ENCODE peak calls at places on chromosomes 12 and 14, in six cellular contexts. S is stomach; X is spleen; Y is neural crest cell; O is CD8-positive, alpha-beta T cell; J is choroid plexus epithelial cell. K is an unnamed sample.

GRCh38 chr14:54483073-54483745 is 5.6 kb downstream of the GMFB start:
- DNase-seq in S (no peak), X (no peak), Y (no peak), O (no peak), J (no peak), K (no peak)

GRCh38 chr14:32508281-32508680 is 179.2 kb downstream of the AKAP6 start:
- DNase-seq in S (no peak), X (no peak), Y (no peak), O (no peak), J (peak; percentile 84), K (no peak)

GRCh38 chr14:31137214-31137889 is 70.2 kb downstream of the HECTD1 start:
- DNase-seq in S (no peak), X (no peak), Y (no peak), O (no peak), J (no peak), K (no peak)

GRCh38 chr14:21729703-21730212 is 56.1 kb upstream of the OR4E1 start:
- DNase-seq in S (no peak), X (no peak), Y (no peak), O (no peak), J (no peak), K (no peak)

GRCh38 chr12:56081393-56082347 is 1.7 kb downstream of the ERBB3 start:
- DNase-seq in S (peak; percentile 82), X (no peak), Y (peak; percentile 47), O (no peak), J (no peak), K (no peak)

GRCh38 chr12:114835031-114835430 is 151.1 kb upstream of the TBX3 start:
- DNase-seq in S (no peak), X (no peak), Y (no peak), O (no peak), J (peak; percentile 86), K (no peak)

GRCh38 chr14:61341275-61342210 is 20.2 kb downstream of the PRKCH start:
- DNase-seq in S (no peak), X (no peak), Y (no peak), O (no peak), J (no peak), K (no peak)

GRCh38 chr14:50301914-50302313 is 10.1 kb downstream of the L2HGDH start:
- DNase-seq in S (no peak), X (no peak), Y (no peak), O (no peak), J (no peak), K (no peak)

GRCh38 chr12:117890644-117891043 is 78.1 kb downstream of the KSR2 start:
- DNase-seq in S (no peak), X (no peak), Y (no peak), O (no peak), J (no peak), K (no peak)

GRCh38 chr12:26471560-26471959 is 276.2 kb downstream of the SSPN start:
- DNase-seq in S (no peak), X (no peak), Y (no peak), O (no peak), J (peak; percentile 64), K (no peak)

GRCh38 chr14:103500148-103500990 is 22.3 kb downstream of the CKB start:
- DNase-seq in S (peak; percentile 94), X (peak; percentile 94), Y (peak; percentile 89), O (peak; percentile 64), J (peak; percentile 93), K (peak; percentile 72)

GRCh38 chr12:116759783-116760581 is 21.9 kb downstream of the RNFT2 start:
- DNase-seq in S (no peak), X (peak; percentile 73), Y (no peak), O (no peak), J (peak; percentile 47), K (no peak)

GRCh38 chr12:71782007-71782406 is 27.3 kb downstream of the RAB21 start:
- DNase-seq in S (no peak), X (no peak), Y (no peak), O (no peak), J (no peak), K (no peak)

GRCh38 chr12:121767525-121768016 is 25.9 kb downstream of the RHOF start:
- DNase-seq in S (no peak), X (no peak), Y (no peak), O (no peak), J (peak; percentile 57), K (no peak)

GRCh38 chr12:6226002-6226700 is 26.0 kb downstream of the CD9 start:
- DNase-seq in S (peak; percentile 79), X (no peak), Y (no peak), O (no peak), J (peak; percentile 61), K (no peak)

GRCh38 chr14:35576260-35576659 is 42.3 kb downstream of the INSM2 start:
- DNase-seq in S (no peak), X (no peak), Y (no peak), O (no peak), J (peak; percentile 34), K (no peak)

GRCh38 chr14:83467811-83468210 is 1934.2 kb upstream of the SEL1L start:
- DNase-seq in S (no peak), X (no peak), Y (no peak), O (no peak), J (peak; percentile 58), K (no peak)

GRCh38 chr12:75130811-75131210 is 78.8 kb downstream of the KCNC2 start:
- DNase-seq in S (no peak), X (no peak), Y (no peak), O (no peak), J (no peak), K (no peak)

GRCh38 chr12:401235-402126 is at the start of gene CCDC77:
- DNase-seq in S (peak; percentile 92), X (peak; percentile 94), Y (peak; percentile 91), O (peak; percentile 87), J (peak; percentile 93), K (peak; percentile 95)

GRCh38 chr12:102174117-102174516 is 23.5 kb downstream of the PMCH start:
- DNase-seq in S (no peak), X (no peak), Y (no peak), O (no peak), J (no peak), K (no peak)

GRCh38 chr12:49188205-49188915 is 520 bp downstream of the TUBA1A start:
- DNase-seq in S (peak; percentile 67), X (peak; percentile 95), Y (peak; percentile 55), O (peak; percentile 66), J (peak; percentile 78), K (peak; percentile 19)

GRCh38 chr14:63752449-63753169 is 24.7 kb upstream of the SGPP1 start:
- DNase-seq in S (no peak), X (no peak), Y (no peak), O (no peak), J (peak; percentile 77), K (no peak)

GRCh38 chr12:68356060-68356748 is 24.0 kb upstream of the MDM1 start:
- DNase-seq in S (no peak), X (no peak), Y (no peak), O (no peak), J (no peak), K (no peak)

GRCh38 chr12:108850854-108851573 is 6.4 kb downstream of the SSH1 start:
- DNase-seq in S (no peak), X (peak; percentile 76), Y (no peak), O (no peak), J (peak; percentile 96), K (no peak)

GRCh38 chr12:65518771-65519170 is 240.3 kb downstream of the MSRB3 start:
- DNase-seq in S (no peak), X (no peak), Y (no peak), O (no peak), J (no peak), K (no peak)

GRCh38 chr14:96267336-96267735 is 11.3 kb downstream of the BDKRB1 start:
- DNase-seq in S (no peak), X (no peak), Y (no peak), O (no peak), J (peak; percentile 84), K (no peak)

GRCh38 chr14:63563370-63564026 is 20.3 kb upstream of the PPP2R5E start:
- DNase-seq in S (no peak), X (no peak), Y (no peak), O (no peak), J (peak; percentile 53), K (no peak)

GRCh38 chr14:103123634-103124500 is 606 bp downstream of the TNFAIP2 start:
- DNase-seq in S (peak; percentile 56), X (peak; percentile 91), Y (no peak), O (no peak), J (peak; percentile 33), K (no peak)

DNA sequence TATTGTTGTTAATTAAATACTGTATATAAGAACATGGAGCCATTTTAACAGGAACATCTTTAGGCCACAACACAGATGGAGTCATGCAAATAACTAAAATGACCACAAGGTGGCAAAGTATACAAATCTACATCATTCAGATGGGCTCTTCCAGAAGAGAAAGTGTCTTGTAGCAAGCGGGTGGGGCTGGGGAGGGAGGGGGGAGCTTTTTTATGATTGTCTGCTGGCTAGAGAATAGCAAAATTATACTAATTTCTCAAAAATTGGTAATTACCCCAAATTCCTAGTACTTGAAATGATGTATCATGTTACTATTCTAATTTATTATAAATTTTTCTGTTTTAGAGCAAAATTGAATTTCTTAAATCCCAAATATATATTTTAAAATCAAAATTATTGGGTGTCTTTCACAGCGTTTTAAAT is 378.7 kb downstream of the PRKD1 start:
- DNase-seq in S (no peak), X (no peak), Y (no peak), O (no peak), J (peak; percentile 90), K (no peak)
- TF ChIP-seq CTCF in S (peak; percentile 72), X (peak; percentile 59), Y (peak; percentile 78), O (no peak), J (peak; percentile 66), K (peak; percentile 72)

DNA sequence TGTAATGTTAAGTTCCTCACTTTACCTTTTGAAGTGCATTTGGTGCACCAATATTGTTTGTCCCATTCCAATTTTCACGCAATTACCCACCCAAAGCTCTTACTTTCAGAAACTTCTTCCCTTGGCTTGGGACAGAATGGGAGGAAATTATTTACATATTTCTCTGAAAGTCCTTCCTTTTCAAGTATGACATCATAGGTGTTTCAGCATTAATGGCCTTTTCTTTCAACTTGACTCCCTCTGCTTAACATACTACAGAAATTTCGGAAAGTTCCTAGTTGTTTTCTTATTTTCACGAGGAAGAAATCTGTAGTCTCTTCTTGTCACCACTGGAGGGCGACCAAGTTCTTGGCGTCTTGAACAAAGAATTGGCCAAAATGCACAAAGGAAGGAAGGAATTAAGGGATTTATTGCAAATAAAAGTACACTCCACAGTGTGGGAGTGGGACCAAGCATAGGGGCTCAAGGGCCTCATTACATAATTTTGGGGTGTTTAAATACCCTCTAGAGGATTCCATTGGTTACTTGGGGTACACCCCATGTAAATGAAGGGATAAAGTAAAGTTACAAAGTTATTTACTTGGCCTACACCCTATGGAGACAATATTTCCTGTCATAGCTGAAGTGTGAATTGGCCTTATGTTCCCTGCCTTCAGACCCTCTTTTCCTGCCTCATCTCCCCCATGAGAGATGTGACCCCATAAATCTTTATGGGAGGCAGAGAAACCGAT is 70.5 kb downstream of the RPL10L start:
- DNase-seq in S (no peak), X (no peak), Y (peak; percentile 53), O (no peak), J (peak; percentile 73), K (no peak)
- TF ChIP-seq CTCF in S (peak; percentile 33), X (peak; percentile 30), Y (peak; percentile 76), O (no peak), J (peak; percentile 74), K (peak; percentile 72)

GRCh38 chr12:130796985-130797686 is 41.9 kb downstream of the STX2 start:
- DNase-seq in S (no peak), X (peak; percentile 65), Y (no peak), O (no peak), J (no peak), K (no peak)
- TF ChIP-seq CTCF in S (no peak), X (no peak), Y (no peak), O (no peak), J (no peak), K (no peak)

GRCh38 chr12:123972448-123973401 is at the start of the genes CCDC92 and ZNF664:
- DNase-seq in S (peak; percentile 95), X (peak; percentile 99), Y (peak; percentile 95), O (peak; percentile 95), J (peak; percentile 87), K (peak; percentile 99)
- TF ChIP-seq CTCF in S (peak; percentile 37), X (no peak), Y (peak; percentile 25), O (no peak), J (no peak), K (peak; percentile 20)